ENCODE peak calls at places on chromosomes 12 and 14, in seven cellular contexts. Z is COR-L47, L is RWPE1, V is NCI-H2081, D is endothelial cell, X is posterior cingulate gyrus, I is HFF-Myc. M is an unnamed sample.

GRCh38 chr14:59919582-59920377 is at the start of gene LRRC9:
- DNase-seq in X (peak; percentile 73), I (no peak), V (no peak), L (no peak), Z (peak; percentile 92), D (peak; percentile 84), M (no peak)

GRCh38 chr12:96902076-96902475 is 5.0 kb upstream of the NEDD1 start:
- DNase-seq in V (no peak), X (no peak), L (no peak), D (no peak), I (no peak), Z (no peak), M (no peak)

GRCh38 chr14:72549026-72549425 is 344.9 kb downstream of the DPF3 start:
- DNase-seq in X (no peak), V (no peak), I (no peak), Z (no peak), L (no peak), D (no peak), M (no peak)

GRCh38 chr14:31164115-31164514 is 43.5 kb downstream of the HECTD1 start:
- DNase-seq in D (no peak), I (no peak), Z (no peak), X (no peak), V (no peak), L (no peak), M (no peak)

GRCh38 chr12:105954891-105955607 is 183.7 kb downstream of the NUAK1 start:
- DNase-seq in I (no peak), X (no peak), D (no peak), L (no peak), V (no peak), Z (no peak), M (no peak)

GRCh38 chr14:41449057-41449456 is 157.6 kb upstream of the LRFN5 start:
- DNase-seq in X (no peak), L (no peak), Z (no peak), V (no peak), I (no peak), D (no peak), M (no peak)

GRCh38 chr12:6323340-6323994 is 13.0 kb downstream of the PLEKHG6 start:
- DNase-seq in D (peak; percentile 57), L (peak; percentile 74), I (peak; percentile 90), X (no peak), Z (peak; percentile 16), V (peak; percentile 49), M (no peak)

GRCh38 chr12:1826867-1827705 is 6.7 kb downstream of the LRTM2 start:
- DNase-seq in I (no peak), Z (no peak), D (no peak), V (no peak), L (no peak), X (no peak), M (no peak)

GRCh38 chr14:100314724-100315123 is 8.4 kb upstream of the SLC25A47 start:
- DNase-seq in L (no peak), Z (no peak), X (no peak), D (no peak), I (no peak), V (no peak), M (no peak)

GRCh38 chr12:126171936-126172559 is 1106.8 kb downstream of the AACS start:
- DNase-seq in D (no peak), L (no peak), Z (no peak), V (no peak), X (no peak), I (no peak), M (no peak)

GRCh38 chr12:25864287-25864686 is 94.2 kb upstream of the RASSF8 start:
- DNase-seq in D (no peak), V (no peak), L (no peak), X (no peak), I (no peak), Z (no peak), M (no peak)

GRCh38 chr12:6688543-6688999 is 604 bp downstream of the ZNF384 start:
- DNase-seq in D (peak; percentile 28), Z (no peak), I (peak; percentile 53), V (peak; percentile 51), L (no peak), X (peak; percentile 93), M (peak; percentile 23)

GRCh38 chr12:94686834-94687628 is 36.7 kb upstream of the TMCC3 start:
- DNase-seq in V (no peak), D (no peak), I (no peak), X (no peak), Z (peak; percentile 10), L (no peak), M (no peak)

GRCh38 chr12:57182918-57183575 is 33.5 kb upstream of the NXPH4 start:
- DNase-seq in D (peak; percentile 84), V (peak; percentile 70), L (peak; percentile 93), I (peak; percentile 37), X (peak; percentile 72), Z (peak; percentile 73), M (peak; percentile 71)

GRCh38 chr12:71125949-71126348 is 31.9 kb downstream of the TSPAN8 start:
- DNase-seq in I (no peak), Z (no peak), X (no peak), V (no peak), D (no peak), L (no peak), M (no peak)

GRCh38 chr12:18165422-18165871 is 75.5 kb upstream of the RERGL start:
- DNase-seq in X (no peak), V (no peak), D (no peak), L (no peak), Z (peak; percentile 19), I (no peak), M (peak; percentile 14)

M was measured in stimulated activated CD4-positive, alpha-beta T cell treated with anti-CD3 and anti-CD28 coated beads, Interleukin-12 subunit alpha, Interleukin-12 subunit beta, amount 100 ng/mL, for 48 hours.